ENCODE peak calls at places on chromosome 2, in four cellular contexts. G is PC-9, E is psoas muscle, K is breast epithelium. T is an unnamed sample.

GRCh38 chr2:199982444-199982843 is 27.1 kb downstream of the MAIP1 start:
- DNase-seq in G (no peak), E (peak; percentile 35), K (no peak), T (peak; percentile 20)

GRCh38 chr2:204454672-204455380 is 90.4 kb upstream of the PARD3B start:
- DNase-seq in G (no peak), E (no peak), K (no peak), T (no peak)

GRCh38 chr2:47023332-47023731 is 107.7 kb upstream of the MCFD2 start:
- DNase-seq in G (no peak), E (no peak), K (no peak), T (no peak)

GRCh38 chr2:3223080-3223923 is 154.3 kb downstream of the EIPR1 start:
- DNase-seq in G (no peak), E (no peak), K (no peak), T (peak; percentile 42)

GRCh38 chr2:11140492-11140891 is 14.8 kb upstream of the SLC66A3 start:
- DNase-seq in G (peak; percentile 34), E (no peak), K (no peak), T (peak; percentile 22)

GRCh38 chr2:5365871-5366461 is 326.2 kb upstream of the SOX11 start:
- DNase-seq in G (peak; percentile 38), E (peak; percentile 72), K (peak; percentile 78), T (peak; percentile 6)

GRCh38 chr2:53859354-53860159 is at the start of gene GPR75:
- DNase-seq in G (no peak), E (peak; percentile 57), K (peak; percentile 57), T (peak; percentile 37)

GRCh38 chr2:219525533-219526232 is 11.4 kb downstream of the ASIC4 start:
- DNase-seq in G (no peak), E (no peak), K (no peak), T (no peak)

GRCh38 chr2:158501301-158501700 is 44.5 kb downstream of the PKP4 start:
- DNase-seq in G (no peak), E (no peak), K (no peak), T (no peak)

GRCh38 chr2:148209598-148209997 is 188.7 kb downstream of the MBD5 start:
- DNase-seq in G (no peak), E (no peak), K (no peak), T (no peak)

GRCh38 chr2:13652531-13653313 is 936.0 kb downstream of the TRIB2 start:
- DNase-seq in G (no peak), E (no peak), K (no peak), T (peak; percentile 75)

GRCh38 chr2:143183804-143184463 is 54.7 kb downstream of the ARHGAP15 start:
- DNase-seq in G (no peak), E (no peak), K (no peak), T (no peak)

GRCh38 chr2:240184656-240185055 is 44.2 kb upstream of the OTOS start:
- DNase-seq in G (no peak), E (no peak), K (no peak), T (no peak)

GRCh38 chr2:11822746-11823411 is 76.4 kb downstream of the LPIN1 start:
- DNase-seq in G (peak; percentile 74), E (peak; percentile 74), K (no peak), T (no peak)

GRCh38 chr2:55047677-55048299 is 2.5 kb downstream of the RTN4 start:
- DNase-seq in G (peak; percentile 96), E (no peak), K (no peak), T (peak; percentile 79)

GRCh38 chr2:55049794-55050132 is 488 bp downstream of the RTN4 start:
- DNase-seq in G (no peak), E (no peak), K (no peak), T (peak; percentile 17)

GRCh38 chr2:55048925-55049793 is 1.1 kb downstream of the RTN4 start:
- DNase-seq in G (peak; percentile 62), E (peak; percentile 92), K (peak; percentile 91), T (peak; percentile 71)

GRCh38 chr2:55050133-55050994 is at the start of gene RTN4:
- DNase-seq in G (peak; percentile 99), E (peak; percentile 99), K (peak; percentile 99), T (peak; percentile 99)

GRCh38 chr2:55048514-55048924 is 1.7 kb downstream of the RTN4 start:
- DNase-seq in G (no peak), E (no peak), K (no peak), T (peak; percentile 35)
- H3K4me1 ChIP-seq in G (peaks cover 54% of the 10 kb centered on the region), E (peaks cover 21% of the 10 kb centered on the region), K (peaks cover 4% of the 10 kb centered on the region), T (peaks cover 12% of the 10 kb centered on the region)

DNA sequence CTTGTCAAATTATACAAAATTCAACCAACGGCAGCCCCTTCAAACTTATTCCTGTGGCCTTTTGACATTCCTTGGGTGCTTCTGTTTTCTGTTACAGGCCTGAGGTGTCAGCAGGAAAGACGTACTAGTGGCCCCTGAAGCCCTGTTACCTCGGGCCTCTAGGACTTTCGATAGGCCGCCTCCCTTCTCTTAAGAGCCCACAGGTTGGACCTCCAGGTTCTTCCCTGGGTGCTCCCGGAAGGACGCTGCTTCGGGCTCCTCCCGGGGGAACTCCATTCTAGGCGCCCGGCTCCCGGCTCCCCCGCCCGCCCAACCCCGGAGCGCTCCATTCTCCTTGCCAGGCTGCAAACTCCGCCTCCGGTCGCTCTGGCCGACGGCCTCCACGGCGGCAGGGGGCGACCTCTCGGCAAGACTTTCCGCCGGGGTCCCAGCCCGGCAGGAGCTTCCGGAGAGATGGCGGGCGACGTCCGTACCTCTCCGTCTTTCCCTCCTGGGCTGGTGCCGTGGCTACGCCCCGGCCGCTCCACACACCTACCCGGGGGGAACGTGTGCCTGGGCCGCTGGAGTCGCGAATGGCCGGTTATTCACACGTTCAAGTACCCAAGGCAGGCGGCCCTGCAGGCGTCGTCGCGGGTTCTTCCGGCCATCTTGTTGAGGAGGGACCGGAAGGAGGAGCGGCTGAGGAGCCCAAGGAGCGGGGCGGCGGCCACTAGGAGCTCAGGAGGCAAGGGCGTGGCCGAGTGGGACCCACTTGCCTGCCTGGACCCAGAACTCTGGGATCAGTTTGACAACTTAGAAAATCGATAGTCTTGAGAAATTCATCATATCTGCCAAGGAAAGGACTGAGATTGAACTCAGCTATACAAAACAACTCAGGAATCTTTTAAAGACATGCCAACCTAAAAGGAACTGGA is 27.5 kb downstream of the BOLA3 start:
- DNase-seq in G (peak; percentile 69), E (peak; percentile 81), K (peak; percentile 82), T (peak; percentile 83)
- TF ChIP-seq CTCF in G (peak; percentile 69), E (peak; percentile 45), K (peak; percentile 36), T (peak; percentile 67)

DNA sequence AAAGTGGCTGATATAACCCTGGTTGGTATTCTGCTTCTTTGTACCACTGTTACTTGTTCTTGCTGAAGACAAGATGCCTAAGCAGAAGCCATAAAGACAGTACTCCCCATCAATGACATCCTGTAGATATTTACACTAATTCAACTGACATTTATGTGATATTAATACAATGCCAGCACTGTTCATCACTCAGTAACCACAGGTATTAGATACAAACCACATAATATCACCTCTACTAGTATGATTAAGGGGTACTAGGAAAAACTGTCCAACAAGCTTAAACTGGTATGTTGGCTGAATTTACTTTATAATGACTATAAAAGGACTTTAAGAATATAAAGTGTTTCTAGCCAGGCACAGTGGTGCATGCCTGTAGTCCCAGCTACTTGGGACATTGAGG is 65.8 kb downstream of the RTN4 start:
- DNase-seq in G (no peak), E (no peak), K (no peak), T (peak; percentile 80)
- H3K4me1 ChIP-seq in G (peaks cover 62% of the 10 kb centered on the region), E (peaks cover 92% of the 10 kb centered on the region), K (no peaks in the 10 kb centered on the region), T (peaks cover 51% of the 10 kb centered on the region)

DNA sequence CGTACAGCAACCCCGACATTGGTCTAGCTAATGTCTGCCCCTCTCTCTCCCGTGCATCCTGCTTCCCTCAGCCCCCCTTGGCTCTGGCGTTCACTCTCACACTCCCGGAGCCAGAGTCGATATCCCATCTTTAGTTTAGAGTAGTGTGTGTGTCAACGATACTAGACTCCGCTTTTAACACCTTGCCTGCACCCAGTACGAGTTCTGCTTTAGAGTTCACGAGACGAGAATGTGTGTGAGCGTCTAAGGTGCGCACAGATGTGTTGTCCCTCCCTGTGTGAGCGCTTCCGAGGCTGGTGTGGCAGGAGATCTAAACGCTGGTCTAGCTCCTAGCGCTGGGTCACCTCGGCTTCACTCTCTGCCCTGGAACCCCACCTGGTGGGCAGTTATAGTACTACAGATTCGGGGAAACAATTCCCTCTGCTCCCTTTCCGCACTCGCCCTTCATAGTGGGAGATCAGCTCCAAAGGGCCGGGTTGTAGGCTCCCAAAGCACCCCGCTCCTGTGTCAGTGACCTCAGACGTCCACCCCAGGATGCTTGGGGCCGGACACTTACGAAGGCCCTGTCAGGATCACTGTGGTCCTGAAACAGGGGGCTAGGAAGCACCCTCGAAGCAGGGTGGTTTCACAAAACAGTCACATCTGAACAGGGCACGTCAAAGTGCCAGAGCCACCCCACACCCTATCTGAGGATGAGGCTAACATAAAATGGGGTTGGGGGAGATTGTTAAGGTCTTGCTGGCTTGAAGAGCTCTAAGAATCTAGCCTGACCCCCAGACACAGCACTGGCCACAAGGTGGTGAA is 2.7 kb upstream of the CYP26B1 start:
- DNase-seq in G (peak; percentile 72), E (peak; percentile 83), K (peak; percentile 81), T (peak; percentile 65)
- TF ChIP-seq CTCF in G (peak; percentile 94), E (peak; percentile 88), K (peak; percentile 95), T (peak; percentile 66)